ENCODE peak calls at places on chromosomes 1 and 21, in four cellular contexts. Z is neural crest cell, I is epithelial cell of esophagus, J is cardiac muscle cell. D is an unnamed sample.

GRCh38 chr1:26225033-26225831 is 8.8 kb upstream of the CEP85 start:
- DNase-seq in I (peak), Z (peak), J (peak), D (peak)

GRCh38 chr1:6941786-6942185 is 156.5 kb downstream of the CAMTA1 start:
- DNase-seq in J (no peak), Z (no peak), I (no peak), D (no peak)

GRCh38 chr1:109767596-109768334 is 4.0 kb upstream of the EPS8L3 start:
- DNase-seq in Z (no peak), J (no peak), I (no peak), D (peak)

GRCh38 chr1:61539720-61540462 is 185.1 kb downstream of the TM2D1 start:
- DNase-seq in J (peak), I (no peak), Z (no peak), D (no peak)

GRCh38 chr1:173064011-173064410 is 13.3 kb upstream of the TNFSF18 start:
- DNase-seq in Z (no peak), I (peak), J (peak), D (no peak)

GRCh38 chr21:42238185-42238934 is 19.4 kb downstream of the ABCG1 start:
- DNase-seq in Z (no peak), I (no peak), J (no peak), D (no peak)

GRCh38 chr21:21295303-21295702 is 297.1 kb downstream of the NCAM2 start:
- DNase-seq in Z (no peak), J (no peak), I (no peak), D (no peak)

GRCh38 chr1:230825061-230825803 is 43.1 kb downstream of the C1orf198 start:
- DNase-seq in I (peak), J (peak), Z (no peak), D (no peak)

GRCh38 chr1:7117265-7117598 is 332.0 kb downstream of the CAMTA1 start:
- DNase-seq in Z (no peak), J (no peak), I (no peak), D (no peak)

GRCh38 chr1:160874935-160875334 is 10.0 kb downstream of the ITLN1 start:
- DNase-seq in I (peak), Z (no peak), J (peak), D (no peak)

DNA sequence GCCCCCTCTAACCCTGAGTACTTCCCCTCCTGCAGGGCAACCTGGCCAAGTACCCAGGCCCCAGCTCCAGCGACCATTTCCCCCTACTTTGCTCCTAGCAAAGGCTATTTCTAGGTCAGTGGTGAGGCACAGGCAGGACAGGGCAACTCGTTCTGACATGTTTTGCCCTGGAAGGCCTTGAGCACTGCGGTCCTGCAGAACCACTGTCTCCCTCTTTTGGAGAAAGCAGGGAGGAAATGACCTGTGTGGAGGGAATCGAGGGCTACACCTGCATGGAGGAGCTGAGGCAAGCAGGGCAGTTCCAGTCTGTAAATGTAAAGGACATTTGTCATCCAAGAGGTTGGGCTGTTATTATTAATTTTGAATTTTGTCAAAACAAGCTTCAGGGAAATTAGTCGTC is 99.1 kb downstream of the PPIAL4G start:
- DNase-seq in J (no peak), Z (no peak), I (peak), D (no peak)
- TF ChIP-seq CTCF in J (no peak), Z (no peak), I (no peak), D (no peak)

GRCh38 chr21:34861302-34861701 is 187.8 kb downstream of the RUNX1 start:
- DNase-seq in I (no peak), Z (no peak), J (no peak), D (no peak)

GRCh38 chr21:34865922-34866271 is 183.2 kb downstream of the RUNX1 start:
- DNase-seq in J (no peak), I (peak), Z (no peak), D (no peak)

GRCh38 chr21:34864370-34865209 is 184.5 kb downstream of the RUNX1 start:
- DNase-seq in Z (no peak), I (no peak), J (no peak), D (no peak)

GRCh38 chr21:34859976-34860653 is 189.0 kb downstream of the RUNX1 start:
- DNase-seq in J (no peak), Z (no peak), I (no peak), D (no peak)

GRCh38 chr21:34862951-34863350 is 186.2 kb downstream of the RUNX1 start:
- DNase-seq in I (no peak), J (no peak), Z (no peak), D (no peak)
- TF ChIP-seq CTCF in I (no peak), J (no peak), Z (no peak), D (no peak)

GRCh38 chr1:198829356-198829755 is 190.5 kb downstream of the PTPRC start:
- DNase-seq in Z (no peak), I (no peak), J (no peak), D (no peak)

GRCh38 chr1:198830397-198830796 is 191.6 kb downstream of the PTPRC start:
- DNase-seq in Z (no peak), J (no peak), I (peak), D (no peak)

GRCh38 chr1:198825254-198825653 is 186.4 kb downstream of the PTPRC start:
- DNase-seq in J (no peak), I (no peak), Z (no peak), D (no peak)

GRCh38 chr1:198833706-198834497 is 195.1 kb downstream of the PTPRC start:
- DNase-seq in J (no peak), Z (no peak), I (no peak), D (no peak)

DNA sequence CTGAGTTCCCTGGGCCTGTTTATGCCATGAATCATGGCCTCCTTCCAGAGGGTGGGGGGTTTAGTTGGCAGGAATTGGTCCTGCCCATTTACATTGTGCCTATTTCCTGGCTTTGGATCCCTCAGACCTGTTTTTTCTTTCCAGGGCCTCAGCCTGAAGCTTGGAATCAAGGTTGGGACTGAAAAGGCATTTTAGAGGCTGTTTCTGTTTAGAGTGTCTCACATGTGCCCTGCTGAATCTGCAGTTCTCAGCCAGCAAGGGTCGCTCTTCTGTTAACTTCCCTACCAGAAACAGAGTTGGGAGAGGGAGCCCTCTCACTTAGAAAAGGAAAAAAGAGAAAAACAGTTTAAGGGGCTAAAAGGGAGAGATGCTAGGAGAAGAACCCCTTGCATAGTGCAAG is 191.1 kb downstream of the PTPRC start:
- DNase-seq in I (peak), J (peak), Z (no peak), D (no peak)
- TF ChIP-seq CTCF in I (peak), J (peak), Z (peak), D (no peak)

GRCh38 chr1:203444077-203444683 is 31.4 kb upstream of the PRELP start:
- DNase-seq in Z (no peak), J (no peak), I (no peak), D (no peak)
- TF ChIP-seq CTCF in Z (no peak), J (no peak), I (no peak), D (no peak)

GRCh38 chr1:40665335-40666171 is at the start of gene RIMS3:
- DNase-seq in J (peak), I (peak), Z (peak), D (peak)
- TF ChIP-seq CTCF in J (no peak), I (no peak), Z (no peak), D (no peak)

GRCh38 chr1:154663656-154664055 is 55.7 kb upstream of the ADAR start:
- DNase-seq in J (no peak), I (no peak), Z (no peak), D (no peak)
- TF ChIP-seq CTCF in J (no peak), I (no peak), Z (no peak), D (no peak)

GRCh38 chr1:17075470-17076255 is 21.8 kb upstream of the SDHB start:
- DNase-seq in I (peak), J (peak), Z (peak), D (peak)
- TF ChIP-seq CTCF in I (peak), J (peak), Z (peak), D (peak)

GRCh38 chr1:85091647-85092295 is 43.5 kb upstream of the MCOLN3 start:
- DNase-seq in I (peak), J (peak), Z (no peak), D (no peak)
- TF ChIP-seq CTCF in I (no peak), J (no peak), Z (no peak), D (no peak)

D was measured in glutamatergic neuron.